ENCODE peak calls at places on chromosomes 1 and 21, in six cellular contexts. S is mammary epithelial cell; K is heart right ventricle; G is prostate gland; D is esophagus squamous epithelium; L is CD8-positive, alpha-beta T cell. W is an unnamed sample.
A peak's percentile ranks its signal among the peaks of the same experiment; 100 is the strongest.

GRCh38 chr1:157509546-157510232 is 42.6 kb downstream of the FCRL5 start:
- DNase-seq in S (no peak), K (no peak), G (no peak), D (no peak), L (no peak), W (no peak)

GRCh38 chr21:32256873-32257620 is 21.8 kb downstream of the MIS18A start:
- DNase-seq in S (peak; percentile 80), K (peak; percentile 63), G (peak; percentile 63), D (no peak), L (no peak), W (peak; percentile 94)

GRCh38 chr1:224211262-224211962 is 28.4 kb downstream of the DEGS1 start:
- DNase-seq in S (peak; percentile 68), K (peak; percentile 6), G (no peak), D (no peak), L (no peak), W (peak; percentile 80)

GRCh38 chr1:110421159-110421777 is 13.8 kb upstream of the LAMTOR5 start:
- DNase-seq in S (peak; percentile 64), K (no peak), G (no peak), D (no peak), L (no peak), W (peak; percentile 66)

GRCh38 chr21:33286600-33287456 is 20.7 kb downstream of the IL10RB start:
- DNase-seq in S (peak; percentile 40), K (peak; percentile 80), G (peak; percentile 59), D (no peak), L (no peak), W (peak; percentile 83)

GRCh38 chr1:228490120-228491078 is 3.2 kb downstream of the RNF187 start:
- DNase-seq in S (no peak), K (peak; percentile 53), G (peak; percentile 19), D (no peak), L (no peak), W (no peak)

GRCh38 chr1:184559117-184559713 is 172.4 kb downstream of the C1orf21 start:
- DNase-seq in S (no peak), K (no peak), G (no peak), D (no peak), L (no peak), W (no peak)

GRCh38 chr21:20527691-20528090 is 470.5 kb upstream of the NCAM2 start:
- DNase-seq in S (no peak), K (no peak), G (no peak), D (no peak), L (no peak), W (no peak)

GRCh38 chr21:39705849-39706248 is 39.1 kb upstream of the IGSF5 start:
- DNase-seq in S (no peak), K (no peak), G (no peak), D (no peak), L (no peak), W (peak; percentile 25)

GRCh38 chr1:181083842-181084605 is 4.5 kb upstream of the IER5 start:
- DNase-seq in S (no peak), K (peak; percentile 52), G (no peak), D (no peak), L (peak; percentile 58), W (peak; percentile 68)

GRCh38 chr21:26850116-26850643 is 5.0 kb upstream of the ADAMTS1 start:
- DNase-seq in S (peak; percentile 32), K (no peak), G (no peak), D (no peak), L (no peak), W (peak; percentile 29)

GRCh38 chr1:43976045-43976444 is 1.3 kb downstream of the ATP6V0B start:
- DNase-seq in S (no peak), K (no peak), G (no peak), D (no peak), L (no peak), W (no peak)

GRCh38 chr1:212228591-212229119 is 56.6 kb upstream of the PPP2R5A start:
- DNase-seq in S (no peak), K (no peak), G (peak; percentile 25), D (no peak), L (no peak), W (no peak)

GRCh38 chr1:156676820-156677615 is at the start of gene NES:
- DNase-seq in S (no peak), K (peak; percentile 91), G (no peak), D (no peak), L (no peak), W (peak; percentile 58)

GRCh38 chr1:31939484-31940329 is 1.5 kb upstream of the PTP4A2 start:
- DNase-seq in S (peak; percentile 90), K (peak; percentile 36), G (no peak), D (no peak), L (peak; percentile 74), W (peak; percentile 83)

GRCh38 chr1:223077434-223077833 is 65.6 kb downstream of the TLR5 start:
- DNase-seq in S (no peak), K (peak; percentile 70), G (no peak), D (no peak), L (no peak), W (no peak)

GRCh38 chr1:33182452-33182851 is 609 bp upstream of the TRIM62 start:
- DNase-seq in S (peak; percentile 23), K (peak; percentile 70), G (peak; percentile 35), D (no peak), L (no peak), W (peak; percentile 72)

GRCh38 chr1:63777965-63778880 is 4.4 kb downstream of the ROR1 start:
- DNase-seq in S (no peak), K (no peak), G (no peak), D (no peak), L (no peak), W (no peak)

GRCh38 chr1:63777286-63777685 is 3.5 kb downstream of the ROR1 start:
- DNase-seq in S (no peak), K (no peak), G (no peak), D (no peak), L (no peak), W (no peak)

GRCh38 chr1:63780541-63780940 is 6.7 kb downstream of the ROR1 start:
- DNase-seq in S (no peak), K (no peak), G (no peak), D (no peak), L (no peak), W (no peak)

GRCh38 chr1:63779338-63779819 is 5.6 kb downstream of the ROR1 start:
- DNase-seq in S (no peak), K (no peak), G (no peak), D (no peak), L (no peak), W (no peak)

GRCh38 chr1:63779872-63780271 is 6.1 kb downstream of the ROR1 start:
- DNase-seq in S (no peak), K (no peak), G (no peak), D (no peak), L (no peak), W (no peak)
- H3K27me3 ChIP-seq in S (no peaks in the 10 kb centered on the region), K (peaks cover 19% of the 10 kb centered on the region), G (no peaks in the 10 kb centered on the region), D (no peaks in the 10 kb centered on the region), L (no peaks in the 10 kb centered on the region), W (no peaks in the 10 kb centered on the region)

GRCh38 chr1:159779403-159779851 is 1.3 kb upstream of the DUSP23 start:
- DNase-seq in S (peak; percentile 36), K (no peak), G (peak; percentile 63), D (no peak), L (no peak), W (peak; percentile 78)

GRCh38 chr1:159778266-159778665 is 2.5 kb upstream of the DUSP23 start:
- DNase-seq in S (no peak), K (no peak), G (no peak), D (no peak), L (no peak), W (no peak)

GRCh38 chr1:159783724-159784123 is 3.0 kb downstream of the DUSP23 start:
- DNase-seq in S (no peak), K (no peak), G (no peak), D (no peak), L (no peak), W (no peak)

GRCh38 chr1:159781992-159782391 is 1.2 kb downstream of the DUSP23 start:
- DNase-seq in S (no peak), K (no peak), G (no peak), D (no peak), L (no peak), W (no peak)

DNA sequence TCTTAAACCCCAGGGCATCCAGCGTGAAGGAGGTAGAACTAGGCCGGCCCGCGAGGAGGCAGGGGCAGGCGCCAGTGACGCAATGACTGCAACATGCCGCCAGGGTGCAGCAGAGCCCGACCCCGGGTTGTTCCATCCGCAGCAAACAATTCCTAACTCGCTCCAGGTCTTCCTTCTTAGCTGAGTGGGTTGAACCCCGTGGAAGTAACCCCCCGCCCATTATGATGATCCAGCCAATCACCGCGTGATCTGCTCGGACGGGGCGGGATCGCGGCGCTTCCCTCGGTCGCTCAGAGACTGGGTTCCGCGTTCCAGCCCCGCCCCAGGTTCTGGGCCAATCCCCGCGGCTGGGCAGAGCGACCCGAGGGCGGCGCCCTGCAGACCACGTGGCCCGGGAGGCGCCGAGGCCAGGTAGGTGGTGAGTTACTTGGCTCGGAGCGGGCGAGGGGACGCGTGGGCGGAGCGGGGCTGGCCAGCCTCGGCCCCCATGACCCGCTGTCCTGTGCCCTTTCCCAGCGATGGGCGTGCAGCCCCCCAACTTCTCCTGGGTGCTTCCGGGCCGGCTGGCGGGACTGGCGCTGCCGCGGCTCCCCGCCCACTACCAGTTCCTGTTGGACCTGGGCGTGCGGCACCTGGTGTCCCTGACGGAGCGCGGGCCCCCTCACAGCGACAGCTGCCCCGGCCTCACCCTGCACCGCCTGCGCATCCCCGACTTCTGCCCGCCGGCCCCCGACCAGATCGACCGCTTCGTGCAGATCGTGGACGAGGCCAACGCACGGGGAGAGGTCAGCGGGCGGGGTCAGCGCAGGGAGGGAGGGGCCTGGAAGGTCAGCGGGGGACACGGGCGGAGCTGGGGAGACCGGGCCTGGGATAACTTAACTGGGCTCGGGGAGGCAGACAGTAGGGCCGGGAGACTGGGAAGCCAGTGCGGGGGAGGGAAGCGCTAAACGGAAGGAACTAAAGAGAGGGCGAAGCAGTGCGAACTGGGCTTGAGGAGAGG is at the start of gene DUSP23:
- DNase-seq in S (peak; percentile 99), K (peak; percentile 98), G (peak; percentile 98), D (peak; percentile 72), L (peak; percentile 96), W (peak; percentile 97)
- H3K27ac ChIP-seq in S (no peak within 1 kb of the TSS), K (peak within 1 kb of the TSS; percentile 75), G (peak within 1 kb of the TSS; percentile 74), D (peak within 1 kb of the TSS; percentile 91), L (peak within 1 kb of the TSS; percentile 16), W (no peak within 1 kb of the TSS)

GRCh38 chr1:46474580-46474979 is 15.1 kb upstream of the DMBX1 start:
- DNase-seq in S (no peak), K (no peak), G (no peak), D (no peak), L (no peak), W (no peak)

GRCh38 chr1:46469846-46470245 is 19.8 kb upstream of the DMBX1 start:
- DNase-seq in S (no peak), K (no peak), G (no peak), D (no peak), L (no peak), W (no peak)

GRCh38 chr1:46473991-46474390 is 15.6 kb upstream of the DMBX1 start:
- DNase-seq in S (no peak), K (no peak), G (no peak), D (no peak), L (no peak), W (no peak)

GRCh38 chr1:46472503-46473181 is 17.0 kb upstream of the DMBX1 start:
- DNase-seq in S (no peak), K (no peak), G (no peak), D (no peak), L (no peak), W (no peak)

GRCh38 chr1:46471885-46472502 is 17.6 kb upstream of the DMBX1 start:
- DNase-seq in S (no peak), K (no peak), G (no peak), D (no peak), L (no peak), W (no peak)
- H3K27me3 ChIP-seq in S (peaks cover 6% of the 10 kb centered on the region), K (peaks cover 69% of the 10 kb centered on the region), G (no peaks in the 10 kb centered on the region), D (no peaks in the 10 kb centered on the region), L (peaks cover 5% of the 10 kb centered on the region), W (peaks cover 11% of the 10 kb centered on the region)

GRCh38 chr1:53062731-53063591 is 948 bp downstream of the PODN start:
- DNase-seq in S (no peak), K (no peak), G (no peak), D (no peak), L (no peak), W (no peak)
- H3K27ac ChIP-seq in S (no peak overlapping the region), K (peak overlapping the region; percentile 83), G (peak overlapping the region; percentile 73), D (peak overlapping the region; percentile 47), L (no peak overlapping the region), W (no peak overlapping the region)